ENCODE peak calls at places on chromosomes 3 and 15, in four cellular contexts. U is endothelial cell of umbilical vein, H is K562, Z is HepG2. I is an unnamed sample.

GRCh38 chr3:50299929-50300680 is 900 bp upstream of the HYAL3 start:
- DNase-seq in U (no peak), H (peak), Z (no peak), I (no peak)

GRCh38 chr3:196650740-196651311 is 11.3 kb downstream of the NRROS start:
- DNase-seq in U (peak), H (peak), Z (peak), I (no peak)

GRCh38 chr3:194112120-194113106 is 23.5 kb upstream of the HES1 start:
- DNase-seq in U (no peak), H (no peak), Z (peak), I (no peak)

GRCh38 chr15:58517252-58517681 is 85.5 kb downstream of the LIPC start:
- DNase-seq in U (peak), H (no peak), Z (no peak), I (no peak)

GRCh38 chr3:16437640-16438039 is 75.9 kb downstream of the RFTN1 start:
- DNase-seq in U (no peak), H (no peak), Z (no peak), I (no peak)

GRCh38 chr3:19725000-19725399 is 209.0 kb downstream of the EFHB start:
- DNase-seq in U (no peak), H (no peak), Z (no peak), I (no peak)

GRCh38 chr3:144437989-144438388 is 466.4 kb downstream of the DIPK2A start:
- DNase-seq in U (no peak), H (no peak), Z (no peak), I (no peak)

GRCh38 chr15:94584833-94585244 is 353.5 kb downstream of the MCTP2 start:
- DNase-seq in U (peak), H (peak), Z (no peak), I (no peak)

GRCh38 chr15:41904487-41905359 is 10.9 kb upstream of the SPTBN5 start:
- DNase-seq in U (peak), H (peak), Z (peak), I (peak)

GRCh38 chr3:111392911-111393351 is 149.1 kb upstream of the CD96 start:
- DNase-seq in U (no peak), H (no peak), Z (no peak), I (no peak)

DNA sequence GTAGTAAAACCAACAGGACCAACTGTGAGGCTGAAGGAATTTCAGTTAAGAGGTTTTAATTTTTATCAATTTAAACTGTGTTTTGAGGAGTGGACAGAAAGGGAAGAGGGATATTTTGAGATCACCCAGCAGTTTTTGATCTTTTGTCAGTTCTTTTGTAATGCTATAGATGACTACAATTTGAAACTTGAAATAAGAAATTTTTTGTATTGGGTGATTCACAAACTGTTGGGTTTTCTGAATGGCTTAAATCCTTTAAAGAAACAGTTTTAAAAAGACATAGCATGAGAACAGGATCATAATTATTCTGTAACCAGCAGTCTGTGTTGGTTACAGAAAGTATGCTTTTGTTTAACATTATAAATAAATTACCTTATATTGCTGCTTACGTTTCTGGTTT is 67.4 kb downstream of the TCF12 start:
- DNase-seq in U (no peak), H (no peak), Z (no peak), I (no peak)
- TF ChIP-seq JUN in U (no peak), H (no peak), Z (no peak), I (no peak)

DNA sequence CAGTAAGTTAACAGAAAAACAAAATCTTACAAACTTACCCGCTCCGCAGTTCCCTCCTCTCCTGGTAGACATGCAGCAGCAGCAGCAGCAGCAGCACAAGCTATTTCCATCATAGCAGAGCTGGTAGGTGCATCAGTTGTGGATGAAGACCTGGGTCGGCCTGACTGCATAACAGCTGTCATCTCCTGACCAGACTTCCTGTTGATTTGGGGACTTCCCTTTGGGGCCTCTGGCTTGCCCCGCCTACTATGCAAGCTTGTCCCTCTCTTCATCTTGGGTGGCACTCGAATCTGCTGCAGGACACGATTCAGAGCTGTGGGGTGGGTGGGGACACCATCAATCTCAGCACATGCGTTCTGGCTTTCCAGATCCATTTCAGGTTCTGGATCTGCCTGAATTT is 65.7 kb downstream of the TMCC1 start:
- DNase-seq in U (no peak), H (no peak), Z (no peak), I (no peak)
- H2AFZ ChIP-seq in U (no peak), H (no peak), Z (no peak), I (no peak)

DNA sequence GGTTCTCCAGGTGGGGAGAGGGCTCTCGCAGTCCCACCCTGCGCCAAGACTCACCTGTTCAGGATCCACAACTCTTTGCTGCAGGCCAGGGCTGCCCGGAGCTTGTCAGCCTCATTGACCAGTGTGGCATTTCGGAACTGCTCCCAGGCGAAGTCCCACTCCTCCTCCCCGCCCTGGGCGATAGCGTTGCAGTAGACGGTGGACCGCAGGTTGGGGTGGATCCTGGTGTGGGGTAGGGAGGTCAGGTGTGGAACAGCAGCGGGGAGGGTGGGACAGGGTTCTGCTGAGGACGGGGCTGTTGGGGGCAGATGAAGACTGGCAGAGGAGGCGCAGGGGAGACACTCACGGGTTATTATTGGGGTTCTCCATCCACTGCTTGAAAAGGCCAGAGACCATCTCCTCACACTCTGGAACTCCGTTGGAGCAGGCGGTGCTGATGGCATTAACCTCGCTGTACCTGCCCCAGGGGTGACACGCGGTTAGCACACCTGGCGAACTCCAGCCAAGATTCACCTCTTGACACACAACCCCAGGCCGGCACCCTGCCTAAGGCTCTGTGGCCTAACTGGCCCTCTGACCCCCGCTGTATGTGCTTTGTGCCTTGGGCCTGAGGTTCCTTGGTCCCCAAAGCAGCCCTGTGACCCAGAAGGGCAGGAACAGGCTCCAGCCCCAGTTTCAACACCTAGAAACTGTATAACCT is 16.1 kb downstream of the MESP2 start:
- DNase-seq in U (no peak), H (no peak), Z (no peak), I (no peak)
- TF ChIP-seq JUN in U (no peak), H (no peak), Z (no peak), I (no peak)

GRCh38 chr3:35789039-35789438 is 149.7 kb downstream of the ARPP21 start:
- DNase-seq in U (no peak), H (no peak), Z (no peak), I (no peak)
- H2AFZ ChIP-seq in U (no peak), H (no peak), Z (no peak), I (no peak)

GRCh38 chr3:55183259-55183658 is 255.4 kb upstream of the LRTM1 start:
- DNase-seq in U (no peak), H (no peak), Z (no peak), I (no peak)
- TF ChIP-seq JUN in U (no peak), H (no peak), Z (no peak), I (no peak)

GRCh38 chr3:190972196-190972595 is 109.7 kb upstream of the GMNC start:
- DNase-seq in U (no peak), H (no peak), Z (no peak), I (no peak)
- H2AFZ ChIP-seq in U (no peak), H (no peak), Z (no peak), I (no peak)

GRCh38 chr15:40891810-40892448 is 2.3 kb upstream of the VPS18 start:
- DNase-seq in U (peak), H (peak), Z (peak), I (no peak)
- TF ChIP-seq JUN in U (no peak), H (no peak), Z (no peak), I (no peak)

GRCh38 chr3:185030399-185030798 is 122.5 kb downstream of the C3orf70 start:
- DNase-seq in U (no peak), H (no peak), Z (peak), I (no peak)
- H2AFZ ChIP-seq in U (no peak), H (no peak), Z (no peak), I (no peak)

DNA sequence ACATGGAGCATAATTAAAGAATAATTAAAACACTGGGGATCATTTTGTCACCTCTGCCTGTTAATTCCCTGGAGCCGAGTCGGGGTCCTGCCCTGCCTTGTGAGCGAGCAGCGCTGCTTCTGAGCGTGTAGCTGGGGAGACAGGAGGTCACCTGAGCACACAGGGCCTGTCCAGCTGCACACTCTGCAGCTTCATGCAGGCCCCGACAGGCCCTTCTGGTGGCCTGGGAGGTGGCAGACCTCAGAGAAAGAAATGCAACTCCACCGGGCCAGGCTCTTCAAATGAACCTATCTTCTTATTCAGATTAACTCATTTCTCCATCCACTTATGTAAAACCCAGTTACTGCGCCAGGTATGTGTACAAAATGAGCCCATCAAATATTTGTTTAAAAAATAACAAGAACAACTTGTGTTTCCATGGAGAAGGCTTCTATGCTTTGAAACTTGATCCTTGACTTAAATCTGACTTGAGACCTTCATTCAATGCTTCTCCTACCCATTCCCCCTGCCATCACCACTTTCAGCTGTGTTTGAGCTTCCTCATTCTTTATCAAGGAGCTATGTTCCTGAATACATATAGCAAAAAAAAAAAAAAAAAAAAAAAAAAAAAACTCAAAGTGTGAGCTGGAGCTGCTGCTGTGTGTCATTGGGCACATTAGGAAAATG is 628.4 kb upstream of the CFAP20DC start:
- DNase-seq in U (no peak), H (no peak), Z (no peak), I (no peak)
- TF ChIP-seq JUN in U (no peak), H (no peak), Z (no peak), I (no peak)

I was measured in H1.